ENCODE peak calls at places on chromosomes 16 and 17, in nine cellular contexts. One of them, this sample, is unnamed.

GRCh38 chr17:68613739-68614298 is 12.7 kb upstream of the FAM20A start:
- DNase-seq in neural crest cell: peak
- DNase-seq in right atrium auricular region: peak
- DNase-seq in Kasumi-1: peak
- DNase-seq in sciatic nerve: no peak
- DNase-seq in occipital lobe: no peak
- DNase-seq in T-helper 1 cell: no peak
- DNase-seq in PC-3: peak
- DNase-seq in substantia nigra: no peak
- DNase-seq in this sample: peak

GRCh38 chr16:12386076-12386641 is 409.6 kb downstream of the SNX29 start:
- DNase-seq in neural crest cell: no peak
- DNase-seq in right atrium auricular region: no peak
- DNase-seq in Kasumi-1: no peak
- DNase-seq in sciatic nerve: no peak
- DNase-seq in occipital lobe: peak
- DNase-seq in T-helper 1 cell: no peak
- DNase-seq in PC-3: no peak
- DNase-seq in substantia nigra: no peak
- DNase-seq in this sample: no peak

GRCh38 chr16:1610841-1611653 is 825 bp downstream of the IFT140 start:
- DNase-seq in neural crest cell: no peak
- DNase-seq in right atrium auricular region: no peak
- DNase-seq in Kasumi-1: no peak
- DNase-seq in sciatic nerve: no peak
- DNase-seq in occipital lobe: no peak
- DNase-seq in T-helper 1 cell: peak
- DNase-seq in PC-3: peak
- DNase-seq in substantia nigra: no peak
- DNase-seq in this sample: no peak

GRCh38 chr17:57601328-57601727 is 143.8 kb downstream of the CCDC182 start:
- DNase-seq in neural crest cell: no peak
- DNase-seq in right atrium auricular region: no peak
- DNase-seq in Kasumi-1: no peak
- DNase-seq in sciatic nerve: no peak
- DNase-seq in occipital lobe: no peak
- DNase-seq in T-helper 1 cell: no peak
- DNase-seq in PC-3: no peak
- DNase-seq in substantia nigra: no peak
- DNase-seq in this sample: no peak

GRCh38 chr16:19886061-19886792 is 1.6 kb upstream of the GPRC5B start:
- DNase-seq in neural crest cell: peak
- DNase-seq in right atrium auricular region: peak
- DNase-seq in Kasumi-1: peak
- DNase-seq in sciatic nerve: peak
- DNase-seq in occipital lobe: peak
- DNase-seq in T-helper 1 cell: peak
- DNase-seq in PC-3: peak
- DNase-seq in substantia nigra: peak
- DNase-seq in this sample: peak

GRCh38 chr16:67694611-67695010 is 24.5 kb downstream of the GFOD2 start:
- DNase-seq in neural crest cell: no peak
- DNase-seq in right atrium auricular region: no peak
- DNase-seq in Kasumi-1: no peak
- DNase-seq in sciatic nerve: no peak
- DNase-seq in occipital lobe: no peak
- DNase-seq in T-helper 1 cell: no peak
- DNase-seq in PC-3: no peak
- DNase-seq in substantia nigra: no peak
- DNase-seq in this sample: no peak

GRCh38 chr16:12341966-12342365 is 365.4 kb downstream of the SNX29 start:
- DNase-seq in neural crest cell: no peak
- DNase-seq in right atrium auricular region: no peak
- DNase-seq in Kasumi-1: no peak
- DNase-seq in sciatic nerve: no peak
- DNase-seq in occipital lobe: no peak
- DNase-seq in T-helper 1 cell: no peak
- DNase-seq in PC-3: peak
- DNase-seq in substantia nigra: no peak
- DNase-seq in this sample: no peak

GRCh38 chr16:85829751-85830445 is 30.4 kb downstream of the COX4I1 start:
- DNase-seq in neural crest cell: no peak
- DNase-seq in right atrium auricular region: no peak
- DNase-seq in Kasumi-1: peak
- DNase-seq in sciatic nerve: peak
- DNase-seq in occipital lobe: no peak
- DNase-seq in T-helper 1 cell: no peak
- DNase-seq in PC-3: no peak
- DNase-seq in substantia nigra: no peak
- DNase-seq in this sample: no peak

GRCh38 chr16:84832488-84833141 is 12.8 kb downstream of the CRISPLD2 start:
- DNase-seq in neural crest cell: no peak
- DNase-seq in right atrium auricular region: peak
- DNase-seq in Kasumi-1: no peak
- DNase-seq in sciatic nerve: peak
- DNase-seq in occipital lobe: no peak
- DNase-seq in T-helper 1 cell: no peak
- DNase-seq in PC-3: no peak
- DNase-seq in substantia nigra: no peak
- DNase-seq in this sample: no peak

GRCh38 chr16:66446737-66447136 is 19.6 kb downstream of the BEAN1 start:
- DNase-seq in neural crest cell: no peak
- DNase-seq in right atrium auricular region: no peak
- DNase-seq in Kasumi-1: no peak
- DNase-seq in sciatic nerve: no peak
- DNase-seq in occipital lobe: no peak
- DNase-seq in T-helper 1 cell: no peak
- DNase-seq in PC-3: no peak
- DNase-seq in substantia nigra: no peak
- DNase-seq in this sample: no peak

GRCh38 chr17:73748521-73748920 is 104.3 kb upstream of the SDK2 start:
- DNase-seq in neural crest cell: no peak
- DNase-seq in right atrium auricular region: no peak
- DNase-seq in Kasumi-1: no peak
- DNase-seq in sciatic nerve: no peak
- DNase-seq in occipital lobe: no peak
- DNase-seq in T-helper 1 cell: no peak
- DNase-seq in PC-3: no peak
- DNase-seq in substantia nigra: no peak
- DNase-seq in this sample: no peak

GRCh38 chr16:81697886-81698635 is 81.0 kb upstream of the PLCG2 start:
- DNase-seq in neural crest cell: peak
- DNase-seq in right atrium auricular region: peak
- DNase-seq in Kasumi-1: no peak
- DNase-seq in sciatic nerve: no peak
- DNase-seq in occipital lobe: peak
- DNase-seq in T-helper 1 cell: no peak
- DNase-seq in PC-3: no peak
- DNase-seq in substantia nigra: peak
- DNase-seq in this sample: no peak

GRCh38 chr16:16938980-16939379 is 531.8 kb downstream of the XYLT1 start:
- DNase-seq in neural crest cell: no peak
- DNase-seq in right atrium auricular region: no peak
- DNase-seq in Kasumi-1: no peak
- DNase-seq in sciatic nerve: no peak
- DNase-seq in occipital lobe: no peak
- DNase-seq in T-helper 1 cell: no peak
- DNase-seq in PC-3: no peak
- DNase-seq in substantia nigra: no peak
- DNase-seq in this sample: no peak

GRCh38 chr17:80109066-80109618 is 7.8 kb downstream of the GAA start:
- DNase-seq in neural crest cell: no peak
- DNase-seq in right atrium auricular region: no peak
- DNase-seq in Kasumi-1: no peak
- DNase-seq in sciatic nerve: peak
- DNase-seq in occipital lobe: no peak
- DNase-seq in T-helper 1 cell: no peak
- DNase-seq in PC-3: no peak
- DNase-seq in substantia nigra: no peak
- DNase-seq in this sample: no peak

GRCh38 chr16:75039941-75040340 is 41.1 kb downstream of the ZNRF1 start:
- DNase-seq in neural crest cell: no peak
- DNase-seq in right atrium auricular region: no peak
- DNase-seq in Kasumi-1: no peak
- DNase-seq in sciatic nerve: no peak
- DNase-seq in occipital lobe: no peak
- DNase-seq in T-helper 1 cell: no peak
- DNase-seq in PC-3: no peak
- DNase-seq in substantia nigra: no peak
- DNase-seq in this sample: no peak

GRCh38 chr17:56309897-56310296 is 156.6 kb downstream of the ANKFN1 start:
- DNase-seq in neural crest cell: no peak
- DNase-seq in right atrium auricular region: no peak
- DNase-seq in Kasumi-1: no peak
- DNase-seq in sciatic nerve: no peak
- DNase-seq in occipital lobe: no peak
- DNase-seq in T-helper 1 cell: no peak
- DNase-seq in PC-3: no peak
- DNase-seq in substantia nigra: no peak
- DNase-seq in this sample: no peak

GRCh38 chr17:82120148-82120547 is 22.1 kb upstream of the FASN start:
- DNase-seq in neural crest cell: no peak
- DNase-seq in right atrium auricular region: no peak
- DNase-seq in Kasumi-1: no peak
- DNase-seq in sciatic nerve: no peak
- DNase-seq in occipital lobe: no peak
- DNase-seq in T-helper 1 cell: no peak
- DNase-seq in PC-3: peak
- DNase-seq in substantia nigra: no peak
- DNase-seq in this sample: no peak

GRCh38 chr16:75679366-75679765 is 2.6 kb upstream of the CPHXL2 start:
- DNase-seq in neural crest cell: no peak
- DNase-seq in right atrium auricular region: no peak
- DNase-seq in Kasumi-1: no peak
- DNase-seq in sciatic nerve: no peak
- DNase-seq in occipital lobe: no peak
- DNase-seq in T-helper 1 cell: no peak
- DNase-seq in PC-3: no peak
- DNase-seq in substantia nigra: no peak
- DNase-seq in this sample: no peak

GRCh38 chr16:85385463-85386331 is 227.4 kb upstream of the GSE1 start:
- DNase-seq in neural crest cell: no peak
- DNase-seq in right atrium auricular region: no peak
- DNase-seq in Kasumi-1: no peak
- DNase-seq in sciatic nerve: peak
- DNase-seq in occipital lobe: no peak
- DNase-seq in T-helper 1 cell: no peak
- DNase-seq in PC-3: no peak
- DNase-seq in substantia nigra: no peak
- DNase-seq in this sample: no peak

GRCh38 chr16:10937068-10937859 is 5.0 kb downstream of the DEXI start:
- DNase-seq in neural crest cell: no peak
- DNase-seq in right atrium auricular region: no peak
- DNase-seq in Kasumi-1: no peak
- DNase-seq in sciatic nerve: no peak
- DNase-seq in occipital lobe: no peak
- DNase-seq in T-helper 1 cell: no peak
- DNase-seq in PC-3: no peak
- DNase-seq in substantia nigra: no peak
- DNase-seq in this sample: no peak

GRCh38 chr17:3531266-3532101 is 26.1 kb downstream of the TRPV3 start:
- DNase-seq in neural crest cell: peak
- DNase-seq in right atrium auricular region: no peak
- DNase-seq in Kasumi-1: no peak
- DNase-seq in sciatic nerve: peak
- DNase-seq in occipital lobe: peak
- DNase-seq in T-helper 1 cell: no peak
- DNase-seq in PC-3: no peak
- DNase-seq in substantia nigra: peak
- DNase-seq in this sample: no peak